ENCODE peak calls at places on chromosomes 7 and 10, in six cellular contexts. W is Calu3; V is effector CD4-positive, alpha-beta T cell; M is right atrium auricular region; A is NCI-H2081 treated with DMSO at 0.1 percent for 48 hours; F is Ammon's horn. H is an unnamed sample.

GRCh38 chr7:50978633-50979215 is 196.0 kb upstream of the GRB10 start:
- DNase-seq in F (no peak), W (no peak), V (no peak), M (no peak), A (no peak), H (no peak)

GRCh38 chr10:73786512-73786885 is 1.1 kb downstream of the ZSWIM8 start:
- DNase-seq in M (no peak), V (no peak), F (no peak), A (no peak), W (no peak), H (no peak)

GRCh38 chr10:72013202-72013945 is 49.2 kb downstream of the CHST3 start:
- DNase-seq in W (no peak), A (no peak), M (no peak), V (no peak), F (peak; percentile 73), H (no peak)

GRCh38 chr7:114660007-114660406 is 245.4 kb downstream of the FOXP2 start:
- DNase-seq in M (no peak), V (no peak), W (no peak), F (no peak), A (peak; percentile 96), H (peak; percentile 94)

GRCh38 chr10:64394744-64395143 is 873.5 kb downstream of the REEP3 start:
- DNase-seq in M (no peak), W (peak; percentile 14), F (no peak), V (no peak), A (no peak), H (no peak)

GRCh38 chr7:4738711-4739527 is 36.5 kb upstream of the AP5Z1 start:
- DNase-seq in M (peak; percentile 71), A (no peak), V (peak; percentile 17), F (peak; percentile 63), W (no peak), H (no peak)

GRCh38 chr10:69145864-69146263 is 21.9 kb downstream of the VPS26A start:
- DNase-seq in A (no peak), M (no peak), V (no peak), F (no peak), W (no peak), H (no peak)

GRCh38 chr7:77457779-77458178 is 41.6 kb upstream of the GSAP start:
- DNase-seq in M (no peak), V (no peak), F (no peak), A (no peak), W (no peak), H (peak; percentile 68)

GRCh38 chr7:31478744-31479143 is 35.1 kb upstream of the ITPRID1 start:
- DNase-seq in V (no peak), A (no peak), F (peak; percentile 62), W (no peak), M (no peak), H (no peak)

GRCh38 chr10:61847087-61847486 is 54.4 kb upstream of the ARID5B start:
- DNase-seq in F (no peak), M (no peak), V (no peak), A (no peak), W (no peak), H (no peak)

GRCh38 chr10:77773631-77774426 is 136.2 kb upstream of the KCNMA1 start:
- DNase-seq in V (no peak), F (no peak), W (no peak), M (peak; percentile 30), A (no peak), H (no peak)

GRCh38 chr7:42722726-42723125 is 189.1 kb downstream of the C7orf25 start:
- DNase-seq in M (no peak), F (no peak), V (no peak), W (no peak), A (no peak), H (no peak)

GRCh38 chr10:133364645-133365431 is 7.0 kb upstream of the FUOM start:
- DNase-seq in M (no peak), V (no peak), A (no peak), F (no peak), W (no peak), H (no peak)

GRCh38 chr7:38318803-38319416 is 45.5 kb upstream of the TARP start:
- DNase-seq in V (no peak), W (peak; percentile 53), A (no peak), F (peak; percentile 73), M (no peak), H (peak; percentile 31)

GRCh38 chr10:44186821-44187220 is 198.1 kb downstream of the CXCL12 start:
- DNase-seq in V (no peak), A (no peak), F (no peak), M (no peak), W (no peak), H (no peak)

GRCh38 chr10:128063736-128064614 is 62.2 kb downstream of the MKI67 start:
- DNase-seq in W (no peak), V (no peak), A (no peak), F (no peak), M (no peak), H (no peak)

GRCh38 chr10:35306852-35307251 is 29.5 kb upstream of the CCNY start:
- DNase-seq in W (peak; percentile 75), A (no peak), V (no peak), F (no peak), M (no peak), H (peak; percentile 4)

GRCh38 chr7:23293500-23294073 is 5.6 kb upstream of the MALSU1 start:
- DNase-seq in A (no peak), M (no peak), F (no peak), V (no peak), W (peak; percentile 31), H (no peak)

GRCh38 chr7:68700414-68700813 is 897.9 kb upstream of the AUTS2 start:
- DNase-seq in M (no peak), W (no peak), F (no peak), A (no peak), V (no peak), H (no peak)